ENCODE peak calls at places on chromosomes 11 and 22, in five cellular contexts. C, L, D, O and Z are unnamed samples.

GRCh38 chr22:39173787-39174497 is 21.5 kb upstream of the CBX7 start:
- DNase-seq in L (no peak), D (no peak), O (no peak), C (no peak), Z (no peak)

GRCh38 chr22:32794449-32795213 is 6.9 kb upstream of the TIMP3 start:
- DNase-seq in C (no peak), O (no peak), D (no peak), L (no peak), Z (no peak)

GRCh38 chr22:24390576-24390975 is 36.8 kb upstream of the ADORA2A start:
- DNase-seq in L (no peak), D (no peak), O (peak; percentile 42), C (no peak), Z (no peak)

GRCh38 chr22:19661156-19661555 is 53.1 kb upstream of the SEPTIN5 start:
- DNase-seq in D (no peak), O (no peak), C (no peak), L (no peak), Z (no peak)

GRCh38 chr22:23685205-23685784 is 5.5 kb upstream of the RGL4 start:
- DNase-seq in D (no peak), O (no peak), L (no peak), C (no peak), Z (no peak)

GRCh38 chr11:111923951-111924350 is 5.2 kb downstream of the C11orf52 start:
- DNase-seq in L (no peak), D (no peak), O (no peak), C (no peak), Z (no peak)

GRCh38 chr11:134139873-134140331 is 71.0 kb downstream of the JAM3 start:
- DNase-seq in O (peak; percentile 87), D (no peak), L (no peak), C (no peak), Z (peak; percentile 24)

GRCh38 chr11:72353861-72354260 is 80.5 kb downstream of the CLPB start:
- DNase-seq in O (peak; percentile 21), L (no peak), C (no peak), D (no peak), Z (no peak)

GRCh38 chr11:126544311-126545056 is 189.0 kb downstream of the ST3GAL4 start:
- DNase-seq in L (no peak), D (no peak), O (no peak), C (no peak), Z (no peak)

GRCh38 chr11:124670732-124671131 is 2.8 kb downstream of the SIAE start:
- DNase-seq in D (no peak), L (no peak), C (no peak), O (no peak), Z (no peak)

GRCh38 chr22:46780453-46780852 is 18.0 kb downstream of the TBC1D22A start:
- DNase-seq in D (no peak), O (no peak), C (no peak), L (peak; percentile 44), Z (no peak)

GRCh38 chr11:15970506-15971214 is 385.7 kb downstream of the SOX6 start:
- DNase-seq in C (no peak), D (no peak), L (no peak), O (no peak), Z (no peak)

GRCh38 chr11:75524576-75525432 is 937 bp downstream of the GDPD5 start:
- DNase-seq in L (peak; percentile 73), O (no peak), C (no peak), D (no peak), Z (peak; percentile 47)

GRCh38 chr11:68454767-68455166 is 5.8 kb upstream of the PPP6R3 start:
- DNase-seq in L (peak; percentile 57), D (peak; percentile 75), C (no peak), O (no peak), Z (peak; percentile 52)

GRCh38 chr11:77672276-77672675 is 34.7 kb upstream of the CLNS1A start:
- DNase-seq in O (no peak), L (no peak), C (no peak), D (no peak), Z (no peak)

GRCh38 chr11:5611627-5612026 is 13.2 kb upstream of the TRIM34 start:
- DNase-seq in L (no peak), O (no peak), D (no peak), C (no peak), Z (no peak)

GRCh38 chr22:37905534-37906363 is at the start of gene MICALL1:
- DNase-seq in C (peak; percentile 61), O (peak; percentile 23), L (no peak), D (peak; percentile 89), Z (peak; percentile 92)

GRCh38 chr11:123235117-123235686 is 40.2 kb upstream of the CLMP start:
- DNase-seq in C (peak; percentile 38), L (peak; percentile 72), D (no peak), O (peak; percentile 56), Z (peak; percentile 85)

GRCh38 chr11:64298966-64299846 is 952 bp upstream of the CATSPERZ start:
- DNase-seq in D (peak; percentile 86), L (no peak), O (peak; percentile 53), C (no peak), Z (peak; percentile 81)

GRCh38 chr22:25700996-25701815 is 40.8 kb upstream of the MYO18B start:
- DNase-seq in C (no peak), D (no peak), O (peak; percentile 9), L (no peak), Z (no peak)

GRCh38 chr22:48238966-48239365 is 1476.5 kb downstream of the TBC1D22A start:
- DNase-seq in D (no peak), L (no peak), C (no peak), O (no peak), Z (no peak)

GRCh38 chr22:19879248-19879575 is 24.5 kb upstream of the GNB1L start:
- DNase-seq in O (no peak), D (peak; percentile 48), L (peak; percentile 49), C (no peak), Z (no peak)

GRCh38 chr11:120121914-120122473 is 15.9 kb downstream of the TRIM29 start:
- DNase-seq in L (no peak), C (peak; percentile 47), D (peak; percentile 78), O (peak; percentile 17), Z (no peak)

GRCh38 chr11:114150671-114151070 is 91.2 kb downstream of the ZBTB16 start:
- DNase-seq in C (no peak), O (no peak), D (no peak), L (no peak), Z (no peak)

GRCh38 chr11:114151631-114152030 is 92.1 kb downstream of the ZBTB16 start:
- DNase-seq in O (no peak), D (no peak), C (no peak), L (no peak), Z (no peak)

GRCh38 chr11:114145166-114145695 is 85.7 kb downstream of the ZBTB16 start:
- DNase-seq in O (no peak), L (no peak), D (no peak), C (no peak), Z (no peak)

GRCh38 chr11:114149689-114150407 is 90.3 kb downstream of the ZBTB16 start:
- DNase-seq in O (no peak), D (no peak), C (no peak), L (no peak), Z (no peak)

DNA sequence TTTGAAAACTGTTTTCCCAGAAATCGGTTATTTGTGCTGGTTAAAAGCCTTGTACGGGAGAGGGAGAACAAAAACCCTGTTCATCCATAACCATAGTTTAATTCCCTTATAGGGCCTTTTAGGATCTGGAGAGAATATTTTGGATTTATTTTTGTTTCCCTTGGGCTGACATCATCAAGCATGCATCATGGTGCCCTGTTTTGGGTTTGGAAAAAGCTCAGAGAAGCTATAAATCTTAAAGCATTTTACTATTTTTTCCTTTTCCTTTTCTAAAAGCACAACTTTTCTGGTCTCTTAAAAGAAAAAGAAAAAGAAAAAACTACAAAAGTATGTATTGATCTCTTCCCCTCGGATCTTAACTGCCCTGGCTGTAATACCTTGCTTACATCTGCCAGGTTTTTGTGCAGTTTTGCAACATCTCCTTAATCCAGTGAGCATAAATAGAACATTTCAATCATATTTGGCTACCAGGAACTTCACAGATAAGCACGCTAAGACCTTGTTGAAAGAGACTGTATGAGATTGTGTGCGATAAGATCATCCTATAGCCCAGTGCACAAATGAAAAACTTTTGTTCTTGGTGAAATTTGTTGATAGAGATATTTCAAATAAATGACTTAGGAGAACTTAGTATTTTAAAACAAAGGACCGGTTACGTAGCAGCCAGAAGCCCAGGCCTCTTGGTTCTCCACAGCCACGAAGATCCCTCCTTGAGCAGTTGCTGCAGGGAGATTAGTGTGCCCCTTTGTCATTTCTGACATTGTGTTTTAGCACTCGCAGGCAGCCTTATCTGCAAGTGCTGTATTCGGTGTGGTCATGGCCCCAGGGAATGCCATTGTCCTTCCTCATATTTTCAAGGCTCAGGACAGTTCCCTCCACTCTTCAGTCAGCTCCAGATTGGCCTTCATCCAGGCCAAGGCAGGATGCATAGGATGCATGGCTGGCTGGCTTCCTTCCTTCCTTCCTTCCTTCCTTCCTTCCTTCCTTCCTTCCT is 88.2 kb downstream of the ZBTB16 start:
- DNase-seq in O (no peak), C (no peak), D (no peak), L (no peak), Z (no peak)
- H3K4me1 ChIP-seq in O (peaks cover 97% of the 10 kb centered on the region), C (peaks cover 55% of the 10 kb centered on the region), D (peaks cover 69% of the 10 kb centered on the region), L (peaks cover 92% of the 10 kb centered on the region), Z (peaks cover 35% of the 10 kb centered on the region)

DNA sequence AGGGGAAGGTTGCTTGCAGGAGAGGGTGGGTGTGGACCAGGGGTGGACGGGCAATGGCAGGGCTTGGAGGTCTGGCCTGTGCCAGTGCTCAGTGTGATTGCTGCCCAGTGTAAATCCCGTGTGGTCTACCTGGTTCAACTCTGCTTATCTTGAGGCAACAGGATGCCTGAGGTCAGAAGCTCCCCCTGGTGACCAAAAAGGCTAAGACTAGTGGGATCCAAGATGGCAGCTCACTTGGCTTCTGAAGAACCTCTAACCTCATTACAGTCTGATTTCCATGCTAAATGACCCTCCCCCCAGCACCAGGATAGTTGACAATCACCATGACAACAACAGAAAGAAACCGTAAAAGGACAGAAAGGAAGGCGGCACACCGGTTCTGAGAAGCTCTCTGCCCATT is 398.3 kb downstream of the CTTN start:
- DNase-seq in C (no peak), O (no peak), L (no peak), D (no peak), Z (no peak)
- TF ChIP-seq CTCF in C (no peak), O (no peak), L (no peak), D (no peak), Z (no peak)

GRCh38 chr22:35732116-35732515 is 14.4 kb downstream of the APOL5 start:
- DNase-seq in C (no peak), L (no peak), D (no peak), O (no peak), Z (no peak)
- H3K36me3 ChIP-seq in C (peaks cover 2% of the 10 kb centered on the region), L (no peaks in the 10 kb centered on the region), D (no peaks in the 10 kb centered on the region), O (peaks cover 4% of the 10 kb centered on the region), Z (no peaks in the 10 kb centered on the region)

DNA sequence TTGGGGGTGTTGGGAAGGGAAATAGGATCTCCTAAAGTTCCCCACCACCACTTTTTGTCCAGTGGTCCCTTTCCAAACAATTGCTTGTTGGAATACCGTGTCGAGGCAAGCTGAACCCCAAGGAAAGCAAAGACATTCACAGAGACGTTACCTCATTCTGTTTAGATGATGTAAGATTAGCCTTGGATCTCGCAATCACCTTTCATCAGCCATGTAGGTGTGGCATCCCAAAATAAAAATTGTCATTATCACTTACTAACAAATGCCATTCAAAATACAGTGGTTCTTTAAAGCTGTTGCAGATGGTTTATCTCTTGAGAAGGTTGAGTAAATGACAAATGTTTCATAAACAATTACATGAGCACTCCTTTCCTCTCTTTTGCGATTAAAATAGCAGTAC is 86.5 kb upstream of the SLC25A18 start:
- DNase-seq in D (no peak), O (no peak), C (no peak), L (no peak), Z (no peak)
- H3K4me1 ChIP-seq in D (no peaks in the 10 kb centered on the region), O (no peaks in the 10 kb centered on the region), C (peaks cover 8% of the 10 kb centered on the region), L (peaks cover 5% of the 10 kb centered on the region), Z (no peaks in the 10 kb centered on the region)